ENCODE peak calls at places on chromosomes 5 and 9, in ten cellular contexts. One of them, this sample, is unnamed.

GRCh38 chr9:715743-716400 is 125.6 kb upstream of the DMRT1 start:
- DNase-seq in H7: no peak
- DNase-seq in KG1: no peak
- DNase-seq in effector memory CD4-positive, alpha-beta T cell: no peak
- DNase-seq in skeletal muscle cell: no peak
- DNase-seq in HTR-8/SVneo: no peak
- DNase-seq in kidney: no peak
- DNase-seq in activated effector memory CD4-positive, alpha-beta T cell treated with Interleukin-2 at 50 U/mL for 16 hours: no peak
- DNase-seq in upper lobe of right lung: no peak
- DNase-seq in Karpas-422: no peak
- DNase-seq in this sample: no peak

GRCh38 chr9:128716581-128717254 is 7.2 kb downstream of the ZDHHC12 start:
- DNase-seq in effector memory CD4-positive, alpha-beta T cell: no peak
- DNase-seq in skeletal muscle cell: no peak
- DNase-seq in Karpas-422: no peak
- DNase-seq in upper lobe of right lung: peak
- DNase-seq in HTR-8/SVneo: no peak
- DNase-seq in H7: peak
- DNase-seq in activated effector memory CD4-positive, alpha-beta T cell treated with Interleukin-2 at 50 U/mL for 16 hours: no peak
- DNase-seq in KG1: no peak
- DNase-seq in kidney: peak
- DNase-seq in this sample: no peak

GRCh38 chr5:148482697-148483462 is 99.1 kb downstream of the FBXO38 start:
- DNase-seq in KG1: no peak
- DNase-seq in Karpas-422: peak
- DNase-seq in upper lobe of right lung: peak
- DNase-seq in H7: peak
- DNase-seq in activated effector memory CD4-positive, alpha-beta T cell treated with Interleukin-2 at 50 U/mL for 16 hours: peak
- DNase-seq in effector memory CD4-positive, alpha-beta T cell: no peak
- DNase-seq in kidney: peak
- DNase-seq in HTR-8/SVneo: peak
- DNase-seq in skeletal muscle cell: no peak
- DNase-seq in this sample: no peak

GRCh38 chr5:176812269-176813259 is 2.2 kb downstream of the UNC5A start:
- DNase-seq in H7: peak
- DNase-seq in Karpas-422: peak
- DNase-seq in activated effector memory CD4-positive, alpha-beta T cell treated with Interleukin-2 at 50 U/mL for 16 hours: no peak
- DNase-seq in HTR-8/SVneo: peak
- DNase-seq in kidney: no peak
- DNase-seq in skeletal muscle cell: no peak
- DNase-seq in upper lobe of right lung: no peak
- DNase-seq in effector memory CD4-positive, alpha-beta T cell: no peak
- DNase-seq in KG1: no peak
- DNase-seq in this sample: peak

GRCh38 chr5:62208218-62208852 is 97.7 kb upstream of the KIF2A start:
- DNase-seq in H7: no peak
- DNase-seq in HTR-8/SVneo: no peak
- DNase-seq in Karpas-422: peak
- DNase-seq in KG1: no peak
- DNase-seq in upper lobe of right lung: no peak
- DNase-seq in skeletal muscle cell: no peak
- DNase-seq in effector memory CD4-positive, alpha-beta T cell: no peak
- DNase-seq in activated effector memory CD4-positive, alpha-beta T cell treated with Interleukin-2 at 50 U/mL for 16 hours: no peak
- DNase-seq in kidney: no peak
- DNase-seq in this sample: peak

GRCh38 chr9:123645126-123645525 is 284.8 kb downstream of the DENND1A start:
- DNase-seq in upper lobe of right lung: no peak
- DNase-seq in KG1: no peak
- DNase-seq in activated effector memory CD4-positive, alpha-beta T cell treated with Interleukin-2 at 50 U/mL for 16 hours: no peak
- DNase-seq in kidney: no peak
- DNase-seq in Karpas-422: no peak
- DNase-seq in HTR-8/SVneo: no peak
- DNase-seq in H7: no peak
- DNase-seq in skeletal muscle cell: no peak
- DNase-seq in effector memory CD4-positive, alpha-beta T cell: no peak
- DNase-seq in this sample: no peak

GRCh38 chr9:136941231-136942111 is 3.1 kb downstream of the FBXW5 start:
- DNase-seq in upper lobe of right lung: no peak
- DNase-seq in Karpas-422: no peak
- DNase-seq in activated effector memory CD4-positive, alpha-beta T cell treated with Interleukin-2 at 50 U/mL for 16 hours: no peak
- DNase-seq in H7: peak
- DNase-seq in KG1: no peak
- DNase-seq in HTR-8/SVneo: no peak
- DNase-seq in skeletal muscle cell: no peak
- DNase-seq in effector memory CD4-positive, alpha-beta T cell: no peak
- DNase-seq in kidney: peak
- DNase-seq in this sample: no peak

GRCh38 chr5:10111575-10111974 is 138.1 kb downstream of the ATPSCKMT start:
- DNase-seq in skeletal muscle cell: no peak
- DNase-seq in activated effector memory CD4-positive, alpha-beta T cell treated with Interleukin-2 at 50 U/mL for 16 hours: no peak
- DNase-seq in KG1: no peak
- DNase-seq in H7: peak
- DNase-seq in Karpas-422: peak
- DNase-seq in HTR-8/SVneo: peak
- DNase-seq in upper lobe of right lung: no peak
- DNase-seq in kidney: no peak
- DNase-seq in effector memory CD4-positive, alpha-beta T cell: no peak
- DNase-seq in this sample: no peak

GRCh38 chr5:108398964-108399363 is 17.1 kb upstream of the FBXL17 start:
- DNase-seq in effector memory CD4-positive, alpha-beta T cell: no peak
- DNase-seq in upper lobe of right lung: no peak
- DNase-seq in kidney: no peak
- DNase-seq in KG1: no peak
- DNase-seq in Karpas-422: no peak
- DNase-seq in activated effector memory CD4-positive, alpha-beta T cell treated with Interleukin-2 at 50 U/mL for 16 hours: no peak
- DNase-seq in skeletal muscle cell: no peak
- DNase-seq in H7: no peak
- DNase-seq in HTR-8/SVneo: no peak
- DNase-seq in this sample: no peak

This sample was measured in NCI-H345.